ENCODE peak calls at places on chromosomes 3 and 15, in four cellular contexts. Z is K562, N is HepG2, B is GM12878. A is an unnamed sample.
A peak's percentile ranks its signal among the peaks of the same experiment; 100 is the strongest.

GRCh38 chr3:30492581-30493192 is 113.7 kb upstream of the TGFBR2 start:
- DNase-seq in Z (no peak), N (peak; percentile 100), B (no peak), A (no peak)

GRCh38 chr3:146035366-146035765 is 125.6 kb downstream of the PLOD2 start:
- DNase-seq in Z (no peak), N (no peak), B (no peak), A (no peak)

GRCh38 chr3:14791343-14791945 is 27.3 kb upstream of the FGD5 start:
- DNase-seq in Z (peak; percentile 83), N (peak; percentile 46), B (no peak), A (peak; percentile 57)

GRCh38 chr3:69963643-69964042 is 35.9 kb upstream of the SAMMSON start:
- DNase-seq in Z (no peak), N (no peak), B (no peak), A (no peak)

GRCh38 chr15:59353994-59354951 is 18.4 kb downstream of the MYO1E start:
- DNase-seq in Z (no peak), N (no peak), B (no peak), A (peak; percentile 71)

GRCh38 chr3:52046186-52046913 is 10.0 kb downstream of the DUSP7 start:
- DNase-seq in Z (no peak), N (no peak), B (no peak), A (no peak)

GRCh38 chr15:66842710-66843441 is 140.8 kb downstream of the SMAD6 start:
- DNase-seq in Z (peak; percentile 57), N (peak; percentile 37), B (no peak), A (no peak)

GRCh38 chr15:55555089-55555488 is 33.1 kb downstream of the PYGO1 start:
- DNase-seq in Z (no peak), N (no peak), B (no peak), A (no peak)

GRCh38 chr3:157914882-157915281 is 191.3 kb downstream of the SHOX2 start:
- DNase-seq in Z (no peak), N (no peak), B (no peak), A (no peak)

GRCh38 chr15:39232512-39232911 is 348.4 kb upstream of the THBS1 start:
- DNase-seq in Z (no peak), N (no peak), B (no peak), A (no peak)

GRCh38 chr15:43541785-43542184 is 24.4 kb downstream of the MAP1A start:
- DNase-seq in Z (no peak), N (no peak), B (no peak), A (no peak)

GRCh38 chr3:25441234-25441856 is 13.3 kb downstream of the RARB start:
- DNase-seq in Z (peak; percentile 57), N (no peak), B (no peak), A (no peak)

GRCh38 chr15:40367038-40367672 is 9.1 kb downstream of the DISP2 start:
- DNase-seq in Z (no peak), N (no peak), B (no peak), A (no peak)

GRCh38 chr15:49883121-49883520 is 235.9 kb downstream of the ATP8B4 start:
- DNase-seq in Z (no peak), N (no peak), B (no peak), A (no peak)

GRCh38 chr3:150763841-150764483 is 993 bp upstream of the SIAH2 start:
- DNase-seq in Z (peak; percentile 73), N (peak; percentile 66), B (no peak), A (no peak)

GRCh38 chr3:151581046-151581445 is 120.2 kb upstream of the IGSF10 start:
- DNase-seq in Z (no peak), N (no peak), B (no peak), A (no peak)

GRCh38 chr3:12590096-12590495 is 33.2 kb downstream of the MKRN2 start:
- DNase-seq in Z (no peak), N (no peak), B (no peak), A (no peak)

GRCh38 chr3:36959821-36960220 is 15.0 kb upstream of the TRANK1 start:
- DNase-seq in Z (no peak), N (no peak), B (no peak), A (no peak)

GRCh38 chr3:148861277-148861869 is 3.7 kb upstream of the CPA3 start:
- DNase-seq in Z (peak; percentile 31), N (peak; percentile 29), B (no peak), A (no peak)

GRCh38 chr3:195260286-195260905 is 10.6 kb downstream of the XXYLT1 start:
- DNase-seq in Z (no peak), N (no peak), B (no peak), A (peak; percentile 90)

GRCh38 chr3:101074518-101074917 is 81.3 kb upstream of the ABI3BP start:
- DNase-seq in Z (no peak), N (no peak), B (no peak), A (no peak)

GRCh38 chr15:60966316-60966715 is 262.8 kb downstream of the RORA start:
- DNase-seq in Z (no peak), N (no peak), B (no peak), A (no peak)

GRCh38 chr15:98524838-98525540 is 123.3 kb upstream of the IGF1R start:
- DNase-seq in Z (no peak), N (no peak), B (no peak), A (no peak)

GRCh38 chr3:31613654-31614053 is 80.9 kb downstream of the STT3B start:
- DNase-seq in Z (no peak), N (no peak), B (no peak), A (no peak)

GRCh38 chr3:171419457-171419856 is 40.7 kb downstream of the TNIK start:
- DNase-seq in Z (no peak), N (no peak), B (no peak), A (no peak)

GRCh38 chr3:72123908-72124441 is 339.0 kb upstream of the PROK2 start:
- DNase-seq in Z (peak; percentile 24), N (peak; percentile 21), B (peak; percentile 19), A (no peak)

GRCh38 chr3:45552031-45552772 is 42.3 kb upstream of the LIMD1 start:
- DNase-seq in Z (peak; percentile 31), N (no peak), B (no peak), A (no peak)

GRCh38 chr15:62672268-62672667 is 370.3 kb upstream of the TPM1 start:
- DNase-seq in Z (no peak), N (no peak), B (no peak), A (no peak)

GRCh38 chr3:183438749-183439148 is 10.3 kb upstream of the MCF2L2 start:
- DNase-seq in Z (no peak), N (no peak), B (no peak), A (peak; percentile 23)

GRCh38 chr3:98770261-98771039 is 7.3 kb downstream of the ST3GAL6 start:
- DNase-seq in Z (no peak), N (no peak), B (peak; percentile 53), A (no peak)

GRCh38 chr15:57085267-57085666 is 166.8 kb downstream of the TCF12 start:
- DNase-seq in Z (peak; percentile 10), N (no peak), B (no peak), A (no peak)

GRCh38 chr3:155870945-155871745 is 695 bp downstream of the GMPS start:
- DNase-seq in Z (peak; percentile 61), N (no peak), B (no peak), A (peak; percentile 75)

GRCh38 chr3:107899996-107900651 is 190.7 kb downstream of the CD47 start:
- DNase-seq in Z (no peak), N (no peak), B (no peak), A (no peak)

GRCh38 chr3:30835667-30836066 is 58.8 kb downstream of the GADL1 start:
- DNase-seq in Z (no peak), N (no peak), B (no peak), A (peak; percentile 13)

GRCh38 chr15:52787123-52787503 is 3.0 kb downstream of the ONECUT1 start:
- DNase-seq in Z (no peak), N (no peak), B (no peak), A (peak; percentile 72)
- TF ChIP-seq EZH2 in Z (no peak), N (no peak), B (no peak), A (no peak)

DNA sequence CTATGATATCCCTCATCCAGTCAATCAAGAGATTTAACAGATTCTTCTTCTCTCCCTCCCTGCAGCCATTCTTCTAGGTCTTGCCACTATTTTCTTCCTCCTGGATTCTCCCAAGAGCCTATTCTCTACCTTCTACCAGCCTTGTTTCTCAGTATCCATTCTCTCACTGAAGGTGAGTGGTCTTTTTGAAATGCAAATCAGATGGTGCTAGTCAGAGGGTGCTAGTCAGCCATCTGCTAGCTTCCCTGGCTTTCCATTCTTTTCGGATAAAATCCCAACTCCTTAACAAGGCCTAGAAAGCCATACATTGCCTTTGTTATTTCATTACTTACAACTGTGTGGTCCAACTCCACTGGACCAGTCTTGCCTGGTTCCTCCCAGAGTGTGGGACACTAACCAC is 734.3 kb upstream of the CFAP20DC start:
- DNase-seq in Z (no peak), N (no peak), B (no peak), A (no peak)
- TF ChIP-seq ATF2 in Z (no peak), N (no peak), B (no peak), A (no peak)

GRCh38 chr3:7640787-7641186 is 779.9 kb downstream of the GRM7 start:
- DNase-seq in Z (no peak), N (no peak), B (no peak), A (no peak)
- TF ChIP-seq EZH2 in Z (no peak), N (no peak), B (no peak), A (no peak)

GRCh38 chr3:126300761-126301481 is 56.3 kb downstream of the KLF15 start:
- DNase-seq in Z (no peak), N (peak; percentile 76), B (no peak), A (no peak)
- TF ChIP-seq ATF2 in Z (no peak), N (no peak), B (no peak), A (no peak)

GRCh38 chr15:89358755-89359439 is 24.3 kb upstream of the POLG start:
- DNase-seq in Z (peak; percentile 90), N (peak; percentile 41), B (peak; percentile 40), A (peak; percentile 93)
- TF ChIP-seq EZH2 in Z (no peak), N (no peak), B (no peak), A (no peak)

GRCh38 chr3:33277193-33277882 is at the start of gene FBXL2:
- DNase-seq in Z (peak; percentile 95), N (peak; percentile 75), B (no peak), A (peak; percentile 95)

GRCh38 chr3:33273628-33274027 is 3.6 kb upstream of the FBXL2 start:
- DNase-seq in Z (no peak), N (no peak), B (no peak), A (no peak)

DNA sequence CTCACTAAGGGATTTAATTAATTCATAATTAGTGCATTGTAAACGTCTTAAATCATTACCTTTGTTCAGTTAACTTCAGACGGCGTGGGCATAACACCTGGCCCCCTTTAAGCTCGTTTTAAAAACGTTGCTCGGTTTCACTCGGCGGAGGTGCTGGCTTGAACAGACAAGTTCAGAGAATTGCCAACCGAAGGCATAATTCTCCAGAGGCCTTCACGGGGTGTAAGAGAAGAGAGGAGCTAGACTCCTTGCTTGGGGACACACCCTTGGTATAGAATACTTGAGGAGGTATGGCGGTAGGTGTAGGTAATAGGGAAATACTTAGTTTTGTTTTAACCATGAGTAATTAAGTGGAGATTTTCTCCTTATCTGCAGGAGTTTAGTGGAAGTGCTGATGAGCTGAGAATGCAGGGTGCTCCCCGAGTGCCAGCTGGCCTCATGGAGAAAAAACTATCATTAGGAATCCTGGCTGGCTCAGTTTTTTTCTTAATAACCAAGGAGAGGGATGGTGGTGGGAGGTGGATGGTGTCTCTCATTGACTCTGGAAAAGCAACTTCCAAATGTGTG is 947 bp downstream of the FBXL2 start:
- DNase-seq in Z (no peak), N (no peak), B (no peak), A (no peak)
- TF ChIP-seq ATF2 in Z (no peak), N (no peak), B (no peak), A (no peak)

A was measured in H1.